ENCODE peak calls at places on chromosome 2, in five cellular contexts. One of them, this sample, is unnamed.

GRCh38 chr2:70133521-70134348 is 46.5 kb downstream of the PCBP1 start:
- DNase-seq in MM.1S: no peak
- DNase-seq in fibroblast of lung: no peak
- DNase-seq in GM12878: no peak
- DNase-seq in mammary epithelial cell: no peak
- DNase-seq in this sample: peak

GRCh38 chr2:26485725-26486418 is 7.9 kb upstream of the OTOF start:
- DNase-seq in MM.1S: no peak
- DNase-seq in mammary epithelial cell: no peak
- DNase-seq in GM12878: no peak
- DNase-seq in fibroblast of lung: no peak
- DNase-seq in this sample: no peak

GRCh38 chr2:54845514-54845913 is 122.1 kb downstream of the EML6 start:
- DNase-seq in GM12878: peak
- DNase-seq in MM.1S: no peak
- DNase-seq in fibroblast of lung: peak
- DNase-seq in mammary epithelial cell: no peak
- DNase-seq in this sample: no peak

GRCh38 chr2:152617464-152618187 is 99.6 kb downstream of the PRPF40A start:
- DNase-seq in GM12878: no peak
- DNase-seq in fibroblast of lung: peak
- DNase-seq in MM.1S: no peak
- DNase-seq in mammary epithelial cell: no peak
- DNase-seq in this sample: no peak

GRCh38 chr2:13558368-13558767 is 841.6 kb downstream of the TRIB2 start:
- DNase-seq in GM12878: no peak
- DNase-seq in fibroblast of lung: peak
- DNase-seq in mammary epithelial cell: peak
- DNase-seq in MM.1S: peak
- DNase-seq in this sample: no peak

GRCh38 chr2:223576873-223577272 is 25.3 kb downstream of the SCG2 start:
- DNase-seq in GM12878: no peak
- DNase-seq in MM.1S: no peak
- DNase-seq in fibroblast of lung: peak
- DNase-seq in mammary epithelial cell: peak
- DNase-seq in this sample: no peak

GRCh38 chr2:54551123-54551756 is 95.1 kb downstream of the SPTBN1 start:
- DNase-seq in mammary epithelial cell: no peak
- DNase-seq in MM.1S: peak
- DNase-seq in fibroblast of lung: no peak
- DNase-seq in GM12878: no peak
- DNase-seq in this sample: no peak

GRCh38 chr2:6526093-6526824 is 339.4 kb downstream of the CMPK2 start:
- DNase-seq in MM.1S: peak
- DNase-seq in fibroblast of lung: no peak
- DNase-seq in GM12878: peak
- DNase-seq in mammary epithelial cell: no peak
- DNase-seq in this sample: no peak

GRCh38 chr2:35080231-35080905 is 1275.2 kb upstream of the CRIM1 start:
- DNase-seq in MM.1S: no peak
- DNase-seq in mammary epithelial cell: no peak
- DNase-seq in GM12878: no peak
- DNase-seq in fibroblast of lung: peak
- DNase-seq in this sample: no peak

GRCh38 chr2:214904634-214905033 is 95.2 kb upstream of the BARD1 start:
- DNase-seq in GM12878: no peak
- DNase-seq in mammary epithelial cell: no peak
- DNase-seq in MM.1S: no peak
- DNase-seq in fibroblast of lung: no peak
- DNase-seq in this sample: no peak

DNA sequence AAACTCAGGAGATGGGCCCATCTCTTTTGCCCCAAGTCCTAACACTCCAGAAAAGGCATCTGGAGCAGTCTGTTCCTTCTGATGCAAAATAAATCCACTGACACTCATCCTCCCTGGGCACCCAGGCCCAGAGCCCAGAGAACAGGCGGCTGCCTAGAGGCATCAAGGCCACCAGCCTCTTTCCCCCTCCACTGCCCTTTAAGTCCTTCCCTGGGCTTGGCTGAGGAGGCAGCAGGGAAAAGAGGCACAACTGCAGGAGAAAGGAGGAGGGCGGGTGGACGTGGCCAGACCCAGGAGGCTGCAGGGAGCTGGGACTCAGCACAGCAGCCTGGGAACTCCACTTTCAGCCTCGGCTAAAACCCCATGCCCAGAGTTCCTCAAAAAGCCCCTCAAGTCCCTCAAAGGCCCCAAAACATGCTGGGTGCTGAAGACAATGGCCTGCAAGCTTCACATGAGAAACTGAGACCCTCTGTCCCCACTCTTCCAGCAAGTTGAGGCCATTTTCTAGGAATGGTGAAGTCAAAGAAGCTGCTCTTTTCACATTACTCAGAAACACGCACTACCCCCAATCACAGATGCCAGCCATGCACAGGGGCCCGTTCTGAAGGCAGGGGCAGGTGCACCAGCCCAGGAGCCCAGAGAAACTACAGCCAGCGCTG is 99.5 kb upstream of the ID2 start:
- DNase-seq in mammary epithelial cell: no peak
- DNase-seq in MM.1S: no peak
- DNase-seq in fibroblast of lung: no peak
- DNase-seq in GM12878: no peak
- DNase-seq in this sample: no peak
- H3K27ac ChIP-seq in mammary epithelial cell: no peak
- H3K27ac ChIP-seq in MM.1S: no peak
- H3K27ac ChIP-seq in fibroblast of lung: no peak
- H3K27ac ChIP-seq in GM12878: no peak
- H3K27ac ChIP-seq in this sample: no peak

GRCh38 chr2:127635380-127636237 is 10.3 kb upstream of the GPR17 start:
- DNase-seq in fibroblast of lung: no peak
- DNase-seq in mammary epithelial cell: no peak
- DNase-seq in GM12878: no peak
- DNase-seq in MM.1S: no peak
- DNase-seq in this sample: peak

GRCh38 chr2:127636248-127637235 is 9.4 kb upstream of the GPR17 start:
- DNase-seq in GM12878: no peak
- DNase-seq in mammary epithelial cell: no peak
- DNase-seq in fibroblast of lung: no peak
- DNase-seq in MM.1S: no peak
- DNase-seq in this sample: peak

GRCh38 chr2:127637725-127638252 is 8.2 kb upstream of the GPR17 start:
- DNase-seq in GM12878: no peak
- DNase-seq in fibroblast of lung: peak
- DNase-seq in mammary epithelial cell: peak
- DNase-seq in MM.1S: no peak
- DNase-seq in this sample: peak

GRCh38 chr2:127638361-127639110 is 7.4 kb upstream of the GPR17 start:
- DNase-seq in mammary epithelial cell: no peak
- DNase-seq in MM.1S: no peak
- DNase-seq in GM12878: no peak
- DNase-seq in fibroblast of lung: no peak
- DNase-seq in this sample: peak

DNA sequence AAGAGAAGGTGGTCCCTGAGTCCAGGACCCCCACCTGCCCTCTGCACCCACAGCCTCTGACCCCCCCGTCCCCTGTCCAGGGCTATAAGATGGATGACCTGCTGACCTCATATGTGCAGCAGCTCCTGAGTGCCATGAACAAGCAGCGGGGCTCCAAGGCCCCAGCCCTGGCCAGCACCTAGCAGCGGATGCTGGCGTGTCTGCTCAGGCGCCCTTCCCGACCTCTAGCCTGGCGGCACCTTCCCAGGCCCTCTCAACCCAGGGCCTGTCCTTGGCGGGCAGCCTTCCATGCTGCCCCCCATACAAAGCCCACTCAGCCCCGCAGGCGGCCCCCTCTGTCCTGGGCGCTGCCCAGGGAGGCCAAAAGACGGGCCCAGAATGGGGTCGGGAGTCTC is 8.7 kb upstream of the GPR17 start:
- DNase-seq in fibroblast of lung: no peak
- DNase-seq in mammary epithelial cell: no peak
- DNase-seq in GM12878: no peak
- DNase-seq in MM.1S: no peak
- DNase-seq in this sample: peak
- H3K9ac ChIP-seq in fibroblast of lung: peak
- H3K9ac ChIP-seq in mammary epithelial cell: no peak
- H3K9ac ChIP-seq in GM12878: no peak
- H3K9ac ChIP-seq in MM.1S: no peak
- H3K9ac ChIP-seq in this sample: peak

DNA sequence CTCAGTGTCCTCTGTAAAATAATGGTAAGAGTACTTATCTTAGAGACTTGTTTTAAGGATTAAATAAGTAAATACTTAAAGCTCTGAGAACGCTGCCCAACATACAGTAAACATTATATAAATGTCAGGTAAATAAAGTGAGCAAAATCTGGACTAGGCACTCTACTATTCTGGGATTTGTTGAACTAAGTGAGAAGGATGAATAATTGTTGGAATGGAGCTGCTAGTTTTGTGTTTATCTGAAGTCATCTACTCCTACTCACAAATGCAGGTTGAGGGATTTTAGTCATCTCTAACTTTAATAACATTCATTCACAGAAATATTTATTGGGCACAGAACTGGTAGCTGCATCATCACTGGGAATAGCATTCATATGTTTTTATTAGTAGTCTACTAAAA is 103.4 kb downstream of the MEIS1 start:
- DNase-seq in fibroblast of lung: no peak
- DNase-seq in mammary epithelial cell: peak
- DNase-seq in GM12878: no peak
- DNase-seq in MM.1S: no peak
- DNase-seq in this sample: no peak
- H3K4me2 ChIP-seq in fibroblast of lung: no peak
- H3K4me2 ChIP-seq in mammary epithelial cell: no peak
- H3K4me2 ChIP-seq in GM12878: no peak
- H3K4me2 ChIP-seq in MM.1S: no peak
- H3K4me2 ChIP-seq in this sample: no peak

GRCh38 chr2:16629044-16629443 is 36.6 kb downstream of the CYRIA start:
- DNase-seq in mammary epithelial cell: no peak
- DNase-seq in MM.1S: no peak
- DNase-seq in GM12878: no peak
- DNase-seq in fibroblast of lung: no peak
- DNase-seq in this sample: no peak
- H3K27ac ChIP-seq in mammary epithelial cell: no peak
- H3K27ac ChIP-seq in MM.1S: no peak
- H3K27ac ChIP-seq in GM12878: no peak
- H3K27ac ChIP-seq in fibroblast of lung: no peak
- H3K27ac ChIP-seq in this sample: no peak

GRCh38 chr2:85309699-85310321 is 18.0 kb downstream of the TGOLN2 start:
- DNase-seq in fibroblast of lung: no peak
- DNase-seq in mammary epithelial cell: no peak
- DNase-seq in GM12878: no peak
- DNase-seq in MM.1S: peak
- DNase-seq in this sample: no peak
- H3K9ac ChIP-seq in fibroblast of lung: no peak
- H3K9ac ChIP-seq in mammary epithelial cell: no peak
- H3K9ac ChIP-seq in GM12878: no peak
- H3K9ac ChIP-seq in MM.1S: peak
- H3K9ac ChIP-seq in this sample: no peak

DNA sequence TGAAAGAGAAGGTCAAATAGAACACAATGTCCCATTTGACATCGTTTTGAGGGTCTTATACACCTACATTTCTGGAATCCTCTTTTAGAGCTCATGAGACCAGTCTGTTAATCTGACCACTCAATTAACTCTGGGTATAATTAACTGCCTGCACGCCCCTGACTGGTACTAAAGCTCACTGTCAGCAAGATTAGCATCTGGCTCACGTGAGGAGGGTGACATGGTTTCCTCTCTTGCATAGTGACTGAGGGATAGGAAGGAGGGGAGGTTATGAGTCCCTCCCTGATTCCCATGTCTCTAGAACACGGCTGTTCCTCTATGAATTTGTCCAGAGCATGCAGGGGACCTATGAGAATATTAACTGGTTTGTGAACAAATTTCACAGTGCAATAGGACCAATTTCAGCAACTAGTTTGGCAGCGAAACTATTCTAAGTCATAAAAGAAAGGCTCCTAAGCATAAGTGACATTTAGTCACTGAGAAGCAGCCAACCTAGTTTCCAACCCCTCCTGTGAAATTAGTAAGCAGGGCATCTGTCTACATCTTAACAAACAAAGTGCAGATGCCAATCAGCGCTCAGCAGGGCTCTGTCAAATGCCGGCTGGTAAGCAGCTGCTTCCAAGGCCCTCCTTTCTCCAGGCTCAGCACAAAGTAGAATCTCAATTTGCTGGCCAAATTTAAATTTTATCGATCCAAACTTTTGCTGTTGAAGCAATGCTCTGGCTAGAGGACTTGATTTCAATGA is 124.5 kb downstream of the ICOS start:
- DNase-seq in GM12878: no peak
- DNase-seq in fibroblast of lung: no peak
- DNase-seq in mammary epithelial cell: no peak
- DNase-seq in MM.1S: no peak
- DNase-seq in this sample: no peak
- H3K4me2 ChIP-seq in GM12878: no peak
- H3K4me2 ChIP-seq in fibroblast of lung: no peak
- H3K4me2 ChIP-seq in mammary epithelial cell: no peak
- H3K4me2 ChIP-seq in MM.1S: no peak
- H3K4me2 ChIP-seq in this sample: no peak

GRCh38 chr2:64260093-64260808 is 116.0 kb upstream of the PELI1 start:
- DNase-seq in GM12878: no peak
- DNase-seq in mammary epithelial cell: no peak
- DNase-seq in fibroblast of lung: no peak
- DNase-seq in MM.1S: no peak
- DNase-seq in this sample: no peak
- H3K27ac ChIP-seq in GM12878: peak
- H3K27ac ChIP-seq in mammary epithelial cell: no peak
- H3K27ac ChIP-seq in fibroblast of lung: no peak
- H3K27ac ChIP-seq in MM.1S: peak
- H3K27ac ChIP-seq in this sample: no peak

GRCh38 chr2:239370876-239371725 is 29.7 kb downstream of the HDAC4 start:
- DNase-seq in MM.1S: no peak
- DNase-seq in mammary epithelial cell: no peak
- DNase-seq in GM12878: no peak
- DNase-seq in fibroblast of lung: no peak
- DNase-seq in this sample: no peak
- H3K9ac ChIP-seq in MM.1S: no peak
- H3K9ac ChIP-seq in mammary epithelial cell: no peak
- H3K9ac ChIP-seq in GM12878: no peak
- H3K9ac ChIP-seq in fibroblast of lung: no peak
- H3K9ac ChIP-seq in this sample: peak

DNA sequence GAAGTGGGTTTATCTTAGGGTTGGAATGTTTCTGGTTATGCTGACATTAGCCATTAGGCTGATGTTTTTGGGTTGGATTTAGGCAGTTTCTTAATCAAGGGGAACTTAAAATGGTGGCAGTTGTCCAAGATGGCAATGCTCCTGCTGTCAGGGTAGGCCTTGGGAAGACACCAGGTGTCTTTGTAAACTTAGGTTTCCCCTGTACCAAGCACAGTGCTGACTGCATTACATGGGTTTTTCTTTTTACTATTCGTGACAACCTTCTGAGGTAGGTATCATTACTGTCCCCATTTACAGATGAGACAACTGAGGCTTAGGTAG is 528 bp upstream of the ATG16L1 start:
- DNase-seq in mammary epithelial cell: no peak
- DNase-seq in fibroblast of lung: no peak
- DNase-seq in GM12878: no peak
- DNase-seq in MM.1S: peak
- DNase-seq in this sample: no peak
- H3K4me2 ChIP-seq in mammary epithelial cell: peak
- H3K4me2 ChIP-seq in fibroblast of lung: peak
- H3K4me2 ChIP-seq in GM12878: peak
- H3K4me2 ChIP-seq in MM.1S: peak
- H3K4me2 ChIP-seq in this sample: peak